ENCODE peak calls at places on chromosomes 16 and 17, in four cellular contexts. One of them, this sample, is unnamed.

GRCh38 chr16:72923757-72924156 is 124.2 kb downstream of the ZFHX3 start:
- DNase-seq in BJ: no peak
- DNase-seq in HL-60: no peak
- DNase-seq in cardiac fibroblast: no peak
- DNase-seq in this sample: no peak

GRCh38 chr17:49388692-49389513 is 25.8 kb downstream of the PHB1 start:
- DNase-seq in HL-60: no peak
- DNase-seq in BJ: no peak
- DNase-seq in cardiac fibroblast: no peak
- DNase-seq in this sample: no peak

GRCh38 chr17:76268991-76269981 is 4.1 kb downstream of the UBALD2 start:
- DNase-seq in HL-60: no peak
- DNase-seq in BJ: no peak
- DNase-seq in cardiac fibroblast: no peak
- DNase-seq in this sample: no peak

GRCh38 chr17:78034429-78035091 is 76.1 kb downstream of the TNRC6C start:
- DNase-seq in BJ: no peak
- DNase-seq in HL-60: no peak
- DNase-seq in cardiac fibroblast: peak
- DNase-seq in this sample: peak

GRCh38 chr16:86396318-86396882 is 113.9 kb upstream of the FOXF1 start:
- DNase-seq in cardiac fibroblast: peak
- DNase-seq in BJ: no peak
- DNase-seq in HL-60: no peak
- DNase-seq in this sample: no peak

GRCh38 chr16:56614549-56614991 is 6.2 kb downstream of the MT2A start:
- DNase-seq in cardiac fibroblast: no peak
- DNase-seq in BJ: no peak
- DNase-seq in HL-60: no peak
- DNase-seq in this sample: peak

GRCh38 chr16:78277374-78277773 is 177.9 kb downstream of the WWOX start:
- DNase-seq in BJ: no peak
- DNase-seq in cardiac fibroblast: no peak
- DNase-seq in HL-60: no peak
- DNase-seq in this sample: no peak

GRCh38 chr17:2383628-2384167 is 17.2 kb downstream of the MNT start:
- DNase-seq in BJ: no peak
- DNase-seq in HL-60: no peak
- DNase-seq in cardiac fibroblast: no peak
- DNase-seq in this sample: no peak

GRCh38 chr17:76278952-76279741 is 14.0 kb downstream of the UBALD2 start:
- DNase-seq in cardiac fibroblast: peak
- DNase-seq in HL-60: peak
- DNase-seq in BJ: no peak
- DNase-seq in this sample: no peak

GRCh38 chr16:89268987-89269735 is 51.7 kb downstream of the ZNF778 start:
- DNase-seq in HL-60: no peak
- DNase-seq in BJ: no peak
- DNase-seq in cardiac fibroblast: peak
- DNase-seq in this sample: no peak

GRCh38 chr16:11253995-11254912 is 1.8 kb downstream of the SOCS1 start:
- DNase-seq in BJ: no peak
- DNase-seq in cardiac fibroblast: no peak
- DNase-seq in HL-60: no peak
- DNase-seq in this sample: no peak

GRCh38 chr16:57859331-57859730 is 57.0 kb upstream of the KIFC3 start:
- DNase-seq in cardiac fibroblast: peak
- DNase-seq in HL-60: peak
- DNase-seq in BJ: no peak
- DNase-seq in this sample: no peak

GRCh38 chr16:66603537-66604375 is 748 bp upstream of the CMTM3 start:
- DNase-seq in HL-60: peak
- DNase-seq in BJ: peak
- DNase-seq in cardiac fibroblast: peak
- DNase-seq in this sample: no peak

GRCh38 chr16:50841081-50841886 is 99.4 kb downstream of the CYLD start:
- DNase-seq in cardiac fibroblast: peak
- DNase-seq in HL-60: peak
- DNase-seq in BJ: no peak
- DNase-seq in this sample: no peak

GRCh38 chr17:44219126-44219635 is 294 bp downstream of the UBTF start:
- DNase-seq in BJ: no peak
- DNase-seq in HL-60: no peak
- DNase-seq in cardiac fibroblast: peak
- DNase-seq in this sample: no peak

GRCh38 chr16:23679274-23679985 is 741 bp downstream of the PLK1 start:
- DNase-seq in HL-60: peak
- DNase-seq in BJ: no peak
- DNase-seq in cardiac fibroblast: peak
- DNase-seq in this sample: no peak

GRCh38 chr16:13995194-13995593 is 75.2 kb downstream of the ERCC4 start:
- DNase-seq in BJ: no peak
- DNase-seq in cardiac fibroblast: no peak
- DNase-seq in HL-60: no peak
- DNase-seq in this sample: no peak

GRCh38 chr16:9901-10665 is 43.3 kb downstream of the POLR3K start:
- DNase-seq in BJ: no peak
- DNase-seq in HL-60: no peak
- DNase-seq in cardiac fibroblast: no peak
- DNase-seq in this sample: no peak
- TF ChIP-seq CTCF in BJ: no peak
- TF ChIP-seq CTCF in HL-60: no peak
- TF ChIP-seq CTCF in cardiac fibroblast: no peak
- TF ChIP-seq CTCF in this sample: no peak

GRCh38 chr17:58525239-58525638 is 10.8 kb upstream of the MTMR4 start:
- DNase-seq in BJ: peak
- DNase-seq in cardiac fibroblast: peak
- DNase-seq in HL-60: no peak
- DNase-seq in this sample: no peak

GRCh38 chr17:58527949-58528348 is 13.5 kb upstream of the MTMR4 start:
- DNase-seq in BJ: no peak
- DNase-seq in cardiac fibroblast: peak
- DNase-seq in HL-60: no peak
- DNase-seq in this sample: no peak

GRCh38 chr17:58528443-58528842 is 14.0 kb upstream of the MTMR4 start:
- DNase-seq in BJ: no peak
- DNase-seq in cardiac fibroblast: no peak
- DNase-seq in HL-60: no peak
- DNase-seq in this sample: no peak

GRCh38 chr17:58529275-58529674 is 14.8 kb upstream of the MTMR4 start:
- DNase-seq in cardiac fibroblast: peak
- DNase-seq in HL-60: no peak
- DNase-seq in BJ: no peak
- DNase-seq in this sample: no peak

DNA sequence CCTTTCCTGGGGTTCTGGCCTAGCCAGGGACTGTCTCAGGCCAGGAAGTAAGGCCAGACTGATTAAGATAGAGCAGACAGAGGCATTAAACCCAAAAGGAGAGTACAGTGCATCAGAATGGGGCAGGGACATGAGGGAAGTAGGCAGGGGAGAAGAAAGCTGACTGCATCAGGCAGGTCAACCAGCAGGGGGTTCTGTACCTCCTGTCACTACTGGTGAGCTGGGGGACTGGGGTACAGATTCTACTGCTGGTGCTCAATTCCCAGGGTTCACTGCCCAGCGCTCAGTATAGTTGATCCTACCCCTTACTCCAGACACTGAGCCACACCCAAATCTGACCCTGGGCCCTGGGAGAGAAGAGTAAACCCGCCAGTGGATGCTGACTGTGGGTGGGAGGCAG is 12.9 kb upstream of the MTMR4 start:
- DNase-seq in cardiac fibroblast: no peak
- DNase-seq in HL-60: no peak
- DNase-seq in BJ: no peak
- DNase-seq in this sample: no peak
- TF ChIP-seq CTCF in cardiac fibroblast: peak
- TF ChIP-seq CTCF in HL-60: peak
- TF ChIP-seq CTCF in BJ: peak
- TF ChIP-seq CTCF in this sample: peak

DNA sequence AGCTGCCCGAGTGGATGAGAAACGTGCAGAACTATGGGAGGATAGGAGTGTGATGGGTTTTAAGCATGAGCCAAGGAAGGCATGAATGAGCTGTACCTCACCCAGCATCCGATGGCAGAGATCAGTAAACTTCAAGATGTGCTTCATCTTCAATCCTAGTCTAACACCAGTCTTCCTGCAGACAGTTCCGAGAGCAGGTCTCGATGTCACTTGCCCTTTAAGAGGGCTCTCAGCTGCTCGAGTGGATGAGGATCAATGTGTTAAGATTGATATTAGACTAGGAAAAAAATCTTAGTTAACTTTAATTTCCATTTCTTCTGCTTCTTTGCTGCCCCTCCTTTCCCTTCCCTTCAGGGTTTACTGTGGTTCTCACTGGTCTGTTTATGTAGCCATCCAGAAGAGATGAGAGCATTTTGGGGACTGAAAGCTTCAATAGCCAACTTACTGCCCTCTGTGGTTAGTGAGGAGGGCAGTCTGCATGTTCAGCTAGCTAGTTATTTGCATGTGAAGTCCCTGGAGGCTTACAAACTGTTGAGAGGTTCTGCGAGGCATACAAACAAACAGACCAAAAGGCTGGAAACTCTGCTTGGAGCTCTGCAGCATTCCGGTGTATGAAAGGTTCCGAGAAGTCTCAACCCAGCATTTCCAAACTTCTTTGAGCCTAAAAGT is 15.3 kb downstream of the KLHL36 start:
- DNase-seq in cardiac fibroblast: no peak
- DNase-seq in HL-60: no peak
- DNase-seq in BJ: no peak
- DNase-seq in this sample: no peak
- TF ChIP-seq CTCF in cardiac fibroblast: no peak
- TF ChIP-seq CTCF in HL-60: no peak
- TF ChIP-seq CTCF in BJ: no peak
- TF ChIP-seq CTCF in this sample: no peak

DNA sequence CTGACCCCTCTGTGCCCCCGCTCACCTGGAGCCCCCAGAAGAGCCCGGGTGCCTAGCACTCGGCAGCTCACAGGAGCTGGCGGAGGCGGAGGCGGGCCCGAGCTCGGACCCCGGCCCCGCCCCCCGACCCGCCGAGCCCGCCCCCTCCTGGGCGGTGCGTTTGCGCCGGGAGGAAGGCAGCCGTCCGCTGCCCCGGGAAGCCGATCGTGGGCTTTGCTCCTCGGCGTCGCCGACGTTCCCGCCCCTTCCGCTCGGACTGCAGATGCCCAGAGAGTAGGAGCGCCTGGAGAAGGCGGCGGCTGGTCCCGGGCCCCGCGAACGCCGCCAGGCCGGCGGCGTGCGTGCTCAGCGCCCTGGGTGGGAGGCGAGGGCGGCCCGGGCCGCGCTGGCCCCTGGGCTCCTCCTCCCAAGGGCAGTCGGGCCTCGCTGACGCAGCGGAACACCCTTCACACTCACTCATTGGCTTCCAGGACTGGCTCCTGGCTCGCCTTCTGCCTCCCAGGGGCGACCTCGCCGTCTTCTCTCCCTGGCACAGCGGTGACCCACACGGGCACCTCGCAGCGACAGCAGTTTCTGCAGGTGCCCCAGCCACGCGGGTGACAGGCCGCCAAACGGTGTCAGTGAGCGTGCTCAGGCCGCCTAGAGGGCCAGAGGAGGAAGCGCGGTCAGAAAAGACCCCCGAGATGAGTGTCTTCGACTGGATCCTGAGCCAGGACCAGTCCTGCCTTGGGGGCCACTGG is at the start of gene PLSCR3:
- DNase-seq in BJ: peak
- DNase-seq in cardiac fibroblast: peak
- DNase-seq in HL-60: peak
- DNase-seq in this sample: no peak
- TF ChIP-seq CTCF in BJ: peak
- TF ChIP-seq CTCF in cardiac fibroblast: peak
- TF ChIP-seq CTCF in HL-60: no peak
- TF ChIP-seq CTCF in this sample: peak

GRCh38 chr16:30834130-30834740 is 47.2 kb upstream of the ZNF629 start:
- DNase-seq in BJ: no peak
- DNase-seq in cardiac fibroblast: no peak
- DNase-seq in HL-60: no peak
- DNase-seq in this sample: no peak

GRCh38 chr16:30830072-30830417 is 43.0 kb upstream of the ZNF629 start:
- DNase-seq in cardiac fibroblast: no peak
- DNase-seq in HL-60: no peak
- DNase-seq in BJ: no peak
- DNase-seq in this sample: no peak

DNA sequence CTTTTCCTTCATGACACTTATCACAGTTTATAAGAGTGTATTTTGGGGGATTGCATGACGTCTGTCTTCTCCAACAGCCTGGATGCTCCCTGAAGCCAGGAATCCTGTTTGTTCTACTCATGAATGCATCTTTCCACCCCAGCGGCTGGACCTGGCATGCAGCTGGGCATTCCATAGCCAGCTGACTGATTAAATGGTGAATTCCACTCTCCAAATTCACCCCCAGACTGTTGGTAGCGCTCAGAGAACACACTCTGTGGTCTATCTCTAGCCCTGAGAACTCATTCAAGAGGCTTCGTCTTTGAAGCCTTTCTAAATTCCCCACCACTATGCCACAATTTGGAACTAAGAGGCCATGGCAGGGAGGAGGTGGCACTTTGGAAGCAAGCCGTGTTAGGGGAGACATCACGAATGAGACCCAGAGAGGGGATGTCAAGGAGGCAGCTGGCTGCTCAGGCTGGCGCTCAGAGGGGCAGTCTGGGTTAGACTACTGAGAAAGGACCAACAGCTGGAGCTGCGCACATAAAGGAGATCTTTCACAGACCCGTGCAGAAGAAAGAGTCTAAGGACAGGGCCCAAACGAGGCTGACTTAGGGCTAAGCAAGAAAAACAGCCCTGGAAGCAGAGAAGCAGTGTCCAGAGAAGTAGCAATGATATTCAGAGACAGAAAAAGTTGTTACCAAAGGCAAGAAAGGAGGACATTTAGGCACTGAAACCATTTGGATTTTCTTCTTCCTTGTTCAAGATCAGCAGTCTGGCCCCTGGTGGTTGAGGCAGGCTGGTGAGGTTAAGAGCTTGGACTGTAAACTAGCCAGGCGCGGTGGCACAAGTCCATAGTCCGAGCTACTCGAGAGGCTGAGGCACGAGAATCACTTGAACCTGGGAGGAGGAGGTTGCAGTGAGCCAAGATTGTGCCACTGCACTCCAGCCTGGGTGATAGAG is 42.4 kb upstream of the ZNF629 start:
- DNase-seq in HL-60: no peak
- DNase-seq in BJ: no peak
- DNase-seq in cardiac fibroblast: no peak
- DNase-seq in this sample: no peak
- TF ChIP-seq CTCF in HL-60: no peak
- TF ChIP-seq CTCF in BJ: no peak
- TF ChIP-seq CTCF in cardiac fibroblast: no peak
- TF ChIP-seq CTCF in this sample: peak

DNA sequence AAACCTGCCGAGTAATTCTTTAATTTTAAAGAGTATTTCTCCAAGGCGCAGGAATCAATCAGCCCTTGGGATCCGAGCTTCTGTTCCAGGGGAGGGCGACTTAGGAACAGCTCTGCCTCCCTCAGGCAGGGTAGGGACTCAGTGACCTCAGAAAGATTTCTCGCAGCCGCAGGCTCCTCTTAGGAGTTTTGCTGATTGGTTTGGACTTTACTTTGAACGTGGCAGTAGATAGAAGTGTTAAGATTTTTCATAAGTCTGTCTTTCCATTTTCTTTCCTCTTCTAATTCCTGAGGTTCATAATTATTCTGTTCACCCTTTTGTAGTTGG is 95.7 kb downstream of the UTP18 start:
- DNase-seq in cardiac fibroblast: no peak
- DNase-seq in BJ: no peak
- DNase-seq in HL-60: no peak
- DNase-seq in this sample: no peak
- TF ChIP-seq CTCF in cardiac fibroblast: no peak
- TF ChIP-seq CTCF in BJ: no peak
- TF ChIP-seq CTCF in HL-60: no peak
- TF ChIP-seq CTCF in this sample: no peak